ENCODE peak calls at places on chromosomes 2 and 18, in four cellular contexts. Y, V, A and S are unnamed samples.

GRCh38 chr18:47175283-47175894 is 775 bp downstream of the IER3IP1 start:
- DNase-seq in Y (no peak), V (no peak), A (no peak), S (no peak)

GRCh38 chr2:171793691-171794678 is 100.1 kb downstream of the SLC25A12 start:
- DNase-seq in V (no peak), A (no peak), Y (peak), S (no peak)

GRCh38 chr2:215728504-215729065 is 284.8 kb downstream of the MREG start:
- DNase-seq in Y (peak), A (peak), V (no peak), S (no peak)

GRCh38 chr2:74894261-74895030 is 60.5 kb downstream of the HK2 start:
- DNase-seq in A (no peak), V (no peak), Y (peak), S (no peak)

GRCh38 chr18:48621240-48621639 is 82.4 kb downstream of the CTIF start:
- DNase-seq in A (no peak), V (no peak), Y (peak), S (peak)

GRCh38 chr2:108905906-108906305 is 83.1 kb downstream of the EDAR start:
- DNase-seq in V (no peak), A (no peak), Y (no peak), S (no peak)

GRCh38 chr2:31263636-31264190 is 29.8 kb downstream of the EHD3 start:
- DNase-seq in A (no peak), V (no peak), Y (no peak), S (no peak)

GRCh38 chr2:212906620-212907019 is 244.8 kb downstream of the IKZF2 start:
- DNase-seq in A (no peak), Y (no peak), V (no peak), S (no peak)

GRCh38 chr18:47253101-47253654 is 1.7 kb upstream of the SKOR2 start:
- DNase-seq in Y (no peak), V (no peak), A (no peak), S (no peak)

GRCh38 chr2:138744709-138745108 is 35.5 kb downstream of the NXPH2 start:
- DNase-seq in Y (no peak), A (no peak), V (no peak), S (no peak)

GRCh38 chr18:74389991-74390390 is 67.1 kb downstream of the DIPK1C start:
- DNase-seq in A (no peak), V (no peak), Y (no peak), S (no peak)

GRCh38 chr18:580154-580553 is at the start of gene CETN1:
- DNase-seq in V (peak), Y (no peak), A (no peak), S (no peak)

GRCh38 chr2:95283562-95283961 is 9.3 kb downstream of the PROM2 start:
- DNase-seq in Y (no peak), A (no peak), V (no peak), S (no peak)

GRCh38 chr2:25722224-25722623 is 48.8 kb upstream of the DTNB start:
- DNase-seq in V (no peak), Y (no peak), A (no peak), S (no peak)

GRCh38 chr2:237731663-237732062 is 66.9 kb upstream of the RBM44 start:
- DNase-seq in V (no peak), A (peak), Y (peak), S (peak)

DNA sequence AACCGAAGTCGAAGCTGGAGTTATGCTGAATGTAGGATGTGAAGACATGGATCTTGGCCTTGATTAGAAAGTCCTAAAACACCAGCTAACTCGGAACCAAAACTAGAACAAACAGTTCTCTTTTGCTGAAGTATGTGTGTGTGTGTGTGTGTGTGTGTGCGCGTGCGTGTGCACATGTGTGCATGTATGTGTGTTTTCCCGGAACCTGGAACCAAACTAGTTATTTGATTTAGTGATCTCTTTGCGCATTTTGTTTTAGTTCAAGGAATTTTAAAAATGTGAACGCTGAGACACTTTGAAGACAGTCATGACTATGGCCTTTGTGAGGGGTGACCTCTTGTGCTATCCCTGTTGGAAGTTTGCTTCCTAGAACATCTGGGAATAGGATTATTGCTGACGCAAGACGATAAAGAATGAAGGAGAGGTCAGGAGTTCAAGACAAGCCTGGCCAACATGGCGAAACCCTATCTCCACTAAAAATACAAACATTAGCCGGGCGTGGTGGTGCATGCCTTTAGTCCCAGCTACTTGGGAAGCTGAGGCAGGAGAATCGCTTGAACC is 23.8 kb downstream of the FHL2 start:
- DNase-seq in Y (peak), V (no peak), A (no peak), S (no peak)
- TF ChIP-seq MAFK in Y (peak), V (no peak), A (no peak), S (no peak)

GRCh38 chr2:190396264-190396663 is 11.9 kb upstream of the MFSD6 start:
- DNase-seq in V (no peak), Y (no peak), A (no peak), S (no peak)
- TF ChIP-seq MAZ in V (no peak), Y (no peak), A (no peak), S (no peak)

GRCh38 chr2:118800736-118801135 is 46.7 kb downstream of the EN1 start:
- DNase-seq in A (no peak), V (no peak), Y (no peak), S (no peak)

GRCh38 chr2:118805061-118805690 is 42.3 kb downstream of the EN1 start:
- DNase-seq in A (no peak), V (no peak), Y (no peak), S (no peak)

GRCh38 chr2:118803012-118803411 is 44.4 kb downstream of the EN1 start:
- DNase-seq in Y (no peak), V (peak), A (no peak), S (no peak)

GRCh38 chr2:118806797-118807667 is 40.4 kb downstream of the EN1 start:
- DNase-seq in A (no peak), Y (no peak), V (peak), S (no peak)

GRCh38 chr2:118801154-118801553 is 46.3 kb downstream of the EN1 start:
- DNase-seq in V (no peak), Y (no peak), A (no peak), S (no peak)
- TF ChIP-seq MAFK in V (no peak), Y (no peak), A (no peak), S (no peak)

GRCh38 chr18:30969670-30970069 is 72.9 kb downstream of the DSC3 start:
- DNase-seq in V (no peak), A (no peak), Y (no peak), S (no peak)

GRCh38 chr18:30967701-30968100 is 74.8 kb downstream of the DSC3 start:
- DNase-seq in V (no peak), Y (no peak), A (no peak), S (no peak)

GRCh38 chr18:30970201-30970816 is 72.2 kb downstream of the DSC3 start:
- DNase-seq in A (peak), Y (peak), V (no peak), S (peak)

GRCh38 chr18:30971338-30971956 is 71.1 kb downstream of the DSC3 start:
- DNase-seq in A (peak), Y (peak), V (peak), S (no peak)
- TF ChIP-seq MAZ in A (no peak), Y (no peak), V (no peak), S (no peak)

GRCh38 chr2:128442053-128442751 is 123.5 kb upstream of the HS6ST1 start:
- DNase-seq in A (peak), Y (peak), V (no peak), S (no peak)
- TF ChIP-seq MAFK in A (no peak), Y (no peak), V (no peak), S (no peak)